ENCODE peak calls at places on chromosomes 13 and 19, in nine cellular contexts. C is sigmoid colon, P is HL-60, E is endothelial cell of umbilical vein, Z is GM12891, D is GM12892, X is upper lobe of left lung, G is HCT116, W is transverse colon. M is an unnamed sample.

GRCh38 chr13:21608961-21609360 is 5.0 kb upstream of the MICU2 start:
- DNase-seq in C (no peak), P (no peak), E (no peak), Z (no peak), D (no peak), X (no peak), G (no peak), W (no peak), M (no peak)

GRCh38 chr13:97257800-97258799 is 36.0 kb downstream of the MBNL2 start:
- DNase-seq in C (peak; percentile 83), P (no peak), E (peak; percentile 98), Z (no peak), D (no peak), X (peak; percentile 41), G (peak; percentile 93), W (no peak), M (no peak)

GRCh38 chr19:1917926-1918325 is 12.7 kb downstream of the ADAT3 start:
- DNase-seq in C (no peak), P (no peak), E (no peak), Z (no peak), D (no peak), X (no peak), G (no peak), W (no peak), M (no peak)

GRCh38 chr13:27662738-27663470 is 41.2 kb downstream of the POLR1D start:
- DNase-seq in C (no peak), P (no peak), E (no peak), Z (no peak), D (no peak), X (no peak), G (no peak), W (no peak), M (no peak)

GRCh38 chr19:21915411-21915810 is 79.4 kb upstream of the ZNF43 start:
- DNase-seq in C (no peak), P (no peak), E (no peak), Z (no peak), D (no peak), X (no peak), G (no peak), W (no peak), M (no peak)

GRCh38 chr13:68056816-68057710 is 826.9 kb upstream of the PCDH9 start:
- DNase-seq in C (no peak), P (no peak), E (peak; percentile 86), Z (no peak), D (no peak), X (no peak), G (no peak), W (peak; percentile 32), M (no peak)

GRCh38 chr19:48111280-48111679 is 663 bp upstream of the PLA2G4C start:
- DNase-seq in C (no peak), P (no peak), E (no peak), Z (no peak), D (no peak), X (no peak), G (no peak), W (no peak), M (no peak)

GRCh38 chr13:101127741-101128353 is 288.5 kb downstream of the NALCN start:
- DNase-seq in C (no peak), P (no peak), E (peak; percentile 66), Z (peak; percentile 1), D (no peak), X (no peak), G (peak; percentile 21), W (no peak), M (no peak)

GRCh38 chr13:52447815-52448552 is 2.5 kb downstream of the VPS36 start:
- DNase-seq in C (no peak), P (no peak), E (no peak), Z (no peak), D (no peak), X (no peak), G (no peak), W (no peak), M (no peak)

GRCh38 chr19:34475026-34475974 is 6.3 kb upstream of the WTIP start:
- DNase-seq in C (no peak), P (peak; percentile 55), E (peak; percentile 38), Z (no peak), D (no peak), X (no peak), G (no peak), W (no peak), M (no peak)

GRCh38 chr19:38055655-38056521 is 148.9 kb downstream of the SIPA1L3 start:
- DNase-seq in C (no peak), P (no peak), E (no peak), Z (no peak), D (no peak), X (no peak), G (no peak), W (no peak), M (no peak)

GRCh38 chr19:5002143-5002542 is 33.2 kb downstream of the KDM4B start:
- DNase-seq in C (no peak), P (no peak), E (no peak), Z (no peak), D (no peak), X (no peak), G (peak; percentile 16), W (no peak), M (no peak)

GRCh38 chr19:42229855-42230331 is 9.8 kb downstream of the ZNF526 start:
- DNase-seq in C (no peak), P (no peak), E (no peak), Z (no peak), D (no peak), X (no peak), G (no peak), W (no peak), M (no peak)
- TF ChIP-seq POLR2AphosphoS5 in C (no peak), P (no peak), E (no peak), Z (no peak), D (no peak), X (no peak), G (no peak), W (no peak), M (no peak)

GRCh38 chr19:13022859-13023636 is 27.8 kb downstream of the NFIX start:
- DNase-seq in C (peak; percentile 97), P (no peak), E (peak; percentile 80), Z (no peak), D (no peak), X (peak; percentile 83), G (no peak), W (peak; percentile 76), M (no peak)
- TF ChIP-seq POLR2AphosphoS5 in C (peak; percentile 28), P (no peak), E (no peak), Z (no peak), D (no peak), X (no peak), G (no peak), W (peak; percentile 11), M (peak; percentile 54)

GRCh38 chr13:75482820-75483079 is 781 bp upstream of the TBC1D4 start:
- DNase-seq in C (no peak), P (no peak), E (no peak), Z (no peak), D (no peak), X (no peak), G (no peak), W (no peak), M (no peak)

GRCh38 chr13:75481176-75482069 is 546 bp downstream of the TBC1D4 start:
- DNase-seq in C (peak; percentile 69), P (peak; percentile 17), E (peak; percentile 52), Z (peak; percentile 17), D (peak; percentile 15), X (peak; percentile 24), G (no peak), W (peak; percentile 24), M (peak; percentile 87)

GRCh38 chr13:75479102-75479501 is 2.9 kb downstream of the TBC1D4 start:
- DNase-seq in C (no peak), P (no peak), E (no peak), Z (no peak), D (no peak), X (no peak), G (no peak), W (no peak), M (no peak)

GRCh38 chr13:75482070-75482819 is at the start of gene TBC1D4:
- DNase-seq in C (peak; percentile 89), P (peak; percentile 93), E (peak; percentile 97), Z (peak; percentile 54), D (peak; percentile 59), X (peak; percentile 91), G (peak; percentile 76), W (peak; percentile 87), M (peak; percentile 92)

DNA sequence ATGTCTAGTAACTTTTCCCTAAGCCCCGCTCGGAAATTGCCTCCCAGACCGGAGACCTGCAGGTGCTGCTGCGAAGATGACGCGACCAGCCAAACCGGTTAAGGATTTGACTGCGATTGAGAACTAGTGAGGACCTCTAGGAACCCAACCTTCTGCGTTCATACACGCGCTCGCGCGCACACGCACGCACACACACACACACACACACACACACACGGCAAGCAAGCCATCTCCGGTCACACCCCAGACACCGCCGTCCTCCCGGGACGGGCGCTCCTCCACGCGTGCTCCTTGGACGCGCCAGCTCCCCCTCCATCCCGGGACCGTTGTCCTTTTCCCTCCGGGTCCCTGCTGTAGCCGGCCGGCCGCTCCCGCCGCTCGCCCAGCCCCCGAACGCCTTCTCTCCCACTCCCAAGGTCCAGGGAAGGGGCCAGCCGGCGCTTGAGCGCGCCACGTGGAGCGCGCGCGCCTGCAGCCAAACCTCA is 1.2 kb downstream of the TBC1D4 start:
- DNase-seq in C (peak; percentile 67), P (peak; percentile 58), E (peak; percentile 55), Z (peak; percentile 12), D (no peak), X (peak; percentile 87), G (peak; percentile 63), W (peak; percentile 77), M (peak; percentile 79)
- TF ChIP-seq POLR2AphosphoS5 in C (no peak), P (peak; percentile 37), E (no peak), Z (no peak), D (peak; percentile 65), X (no peak), G (peak; percentile 48), W (no peak), M (peak; percentile 32)

GRCh38 chr13:110455941-110456340 is 105.6 kb downstream of the RAB20 start:
- DNase-seq in C (peak; percentile 92), P (peak; percentile 88), E (peak; percentile 62), Z (peak; percentile 83), D (peak; percentile 85), X (peak; percentile 91), G (peak; percentile 81), W (peak; percentile 83), M (peak; percentile 94)

GRCh38 chr13:110453767-110454166 is 107.8 kb downstream of the RAB20 start:
- DNase-seq in C (no peak), P (no peak), E (no peak), Z (no peak), D (no peak), X (no peak), G (no peak), W (no peak), M (no peak)

GRCh38 chr13:110455444-110455843 is 106.1 kb downstream of the RAB20 start:
- DNase-seq in C (peak; percentile 49), P (no peak), E (no peak), Z (no peak), D (no peak), X (no peak), G (no peak), W (no peak), M (no peak)

GRCh38 chr13:110454227-110454859 is 107.2 kb downstream of the RAB20 start:
- DNase-seq in C (peak; percentile 70), P (no peak), E (no peak), Z (no peak), D (no peak), X (no peak), G (no peak), W (no peak), M (no peak)

DNA sequence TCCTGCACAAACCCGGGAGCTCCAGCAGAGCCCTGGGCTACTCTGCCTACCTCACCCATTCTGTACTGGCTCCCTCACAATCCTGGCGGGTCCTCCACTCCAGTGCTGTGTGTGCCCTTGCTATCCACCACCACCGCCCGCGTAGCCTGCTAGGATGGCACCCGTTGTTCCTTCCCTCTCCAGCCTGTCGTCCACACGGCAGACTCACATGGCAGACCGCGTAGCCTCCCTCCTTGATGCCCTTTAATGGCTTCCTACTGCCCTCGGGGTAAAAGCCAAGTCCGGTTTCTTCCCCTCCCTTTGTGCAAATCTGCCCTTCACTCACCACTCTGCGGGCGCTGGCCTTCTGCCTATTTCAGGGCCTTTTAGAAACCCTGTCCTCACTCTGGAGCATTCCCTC is 106.6 kb downstream of the RAB20 start:
- DNase-seq in C (peak; percentile 79), P (no peak), E (no peak), Z (no peak), D (no peak), X (no peak), G (no peak), W (no peak), M (no peak)
- TF ChIP-seq POLR2AphosphoS5 in C (no peak), P (no peak), E (no peak), Z (no peak), D (no peak), X (no peak), G (no peak), W (no peak), M (peak; percentile 20)

M was measured in spleen.